ENCODE peak calls at places on chromosomes 5 and 9, in five cellular contexts. R, W, N, I and E are unnamed samples.

GRCh38 chr9:33250458-33250995 is 10.6 kb downstream of the SPINK4 start:
- DNase-seq in R (no peak), I (peak; percentile 4), N (no peak), W (peak; percentile 92), E (no peak)

GRCh38 chr5:98490348-98490747 is 283.1 kb upstream of the RGMB start:
- DNase-seq in R (no peak), W (no peak), N (no peak), I (no peak), E (no peak)

GRCh38 chr5:81513982-81514381 is 120.0 kb upstream of the ACOT12 start:
- DNase-seq in I (peak; percentile 10), R (peak; percentile 34), N (no peak), W (peak; percentile 32), E (no peak)

GRCh38 chr5:69231281-69231680 is 3.4 kb upstream of the CDK7 start:
- DNase-seq in W (no peak), R (no peak), I (no peak), N (no peak), E (no peak)

GRCh38 chr5:56454219-56454862 is 221.2 kb upstream of the ANKRD55 start:
- DNase-seq in I (no peak), R (no peak), N (no peak), W (no peak), E (no peak)

GRCh38 chr5:23820764-23821471 is 313.5 kb downstream of the PRDM9 start:
- DNase-seq in W (peak; percentile 84), I (peak; percentile 44), R (peak; percentile 84), N (peak; percentile 45), E (peak; percentile 62)

GRCh38 chr9:89357331-89358197 is 39.3 kb downstream of the SECISBP2 start:
- DNase-seq in N (no peak), W (no peak), R (no peak), I (no peak), E (no peak)

GRCh38 chr5:163473613-163474243 is 13.3 kb downstream of the HMMR start:
- DNase-seq in W (no peak), N (no peak), I (peak; percentile 42), R (peak; percentile 48), E (peak; percentile 25)

GRCh38 chr5:174271316-174271715 is 225.8 kb downstream of the NSG2 start:
- DNase-seq in R (no peak), W (no peak), N (no peak), I (peak; percentile 59), E (no peak)

GRCh38 chr9:15485836-15486678 is 24.7 kb downstream of the PSIP1 start:
- DNase-seq in I (no peak), R (peak; percentile 51), N (peak; percentile 31), W (peak; percentile 58), E (peak; percentile 29)

GRCh38 chr9:137000177-137000930 is 4.0 kb upstream of the CLIC3 start:
- DNase-seq in N (no peak), W (peak; percentile 59), I (peak; percentile 69), R (no peak), E (no peak)

GRCh38 chr9:128685022-128685332 is 4.0 kb upstream of the SET start:
- DNase-seq in W (no peak), I (no peak), R (no peak), N (no peak), E (no peak)

GRCh38 chr5:102713278-102713677 is 41.8 kb upstream of the PAM start:
- DNase-seq in N (no peak), I (no peak), R (no peak), W (no peak), E (no peak)

GRCh38 chr5:16867585-16867953 is 68.5 kb downstream of the MYO10 start:
- DNase-seq in I (no peak), N (no peak), R (no peak), W (no peak), E (no peak)

GRCh38 chr9:114244570-114244969 is 78.3 kb upstream of the ORM1 start:
- DNase-seq in R (no peak), W (no peak), I (no peak), N (no peak), E (no peak)

GRCh38 chr5:15529821-15530220 is 29.8 kb downstream of the FBXL7 start:
- DNase-seq in N (no peak), R (no peak), I (no peak), W (no peak), E (no peak)

GRCh38 chr5:128536229-128536860 is 1.7 kb downstream of the FBN2 start:
- DNase-seq in N (peak; percentile 76), W (peak; percentile 6), I (no peak), R (no peak), E (peak; percentile 26)

DNA sequence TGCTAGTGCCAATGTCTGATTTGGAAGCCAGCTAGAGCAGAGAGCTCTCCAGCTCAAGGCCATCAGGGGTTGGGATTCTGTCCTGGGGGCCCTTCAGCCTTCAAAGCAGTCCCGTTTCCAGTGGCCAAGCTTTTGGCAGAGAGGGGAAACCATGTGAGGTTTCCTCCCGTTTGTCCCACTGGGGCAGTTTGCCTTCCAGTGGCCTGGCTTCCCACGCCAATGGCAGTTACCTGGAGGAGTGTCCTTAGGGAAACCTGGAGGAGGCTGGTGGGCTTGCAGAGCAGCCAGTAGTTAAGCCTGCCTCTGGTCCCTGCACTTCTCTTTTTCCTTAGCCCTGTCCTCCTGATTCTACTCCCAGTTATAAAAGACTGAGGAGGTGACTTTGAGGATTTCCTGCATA is 37.7 kb downstream of the FGD3 start:
- DNase-seq in I (no peak), W (no peak), R (no peak), N (no peak), E (no peak)
- H3K9me3 ChIP-seq in I (no peaks in the 10 kb centered on the region), W (no peaks in the 10 kb centered on the region), R (peaks cover 20% of the 10 kb centered on the region), N (peaks cover 23% of the 10 kb centered on the region), E (peaks cover 7% of the 10 kb centered on the region)

GRCh38 chr9:21331676-21332402 is 3.4 kb downstream of the KLHL9 start:
- DNase-seq in R (no peak), I (no peak), N (no peak), W (peak; percentile 40), E (no peak)
- TF ChIP-seq EZH2phosphoT487 in R (no peak), I (no peak), N (no peak), W (no peak), E (no peak)

DNA sequence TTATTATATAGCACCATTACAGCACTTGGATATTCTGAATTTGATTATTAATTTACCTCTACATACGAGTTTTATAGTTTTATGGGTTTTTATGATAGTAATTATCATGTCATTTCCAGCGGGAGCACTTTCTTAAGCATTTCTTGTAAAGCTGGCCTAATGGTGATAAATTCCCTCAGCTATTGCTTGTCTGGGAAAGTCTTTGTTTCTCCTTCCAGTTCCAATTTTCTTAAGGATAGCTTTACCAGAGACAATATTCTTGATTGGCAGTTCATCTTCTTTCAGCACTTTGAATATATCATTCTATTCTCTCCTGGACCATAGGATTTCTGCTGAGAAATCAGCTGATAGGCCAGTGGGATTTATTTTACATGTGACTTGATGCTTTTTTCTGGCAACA is 505.4 kb downstream of the TMEM232 start:
- DNase-seq in R (no peak), N (no peak), W (no peak), I (no peak), E (no peak)
- H3K9me3 ChIP-seq in R (peaks cover 3% of the 10 kb centered on the region), N (peaks cover 33% of the 10 kb centered on the region), W (peaks cover 10% of the 10 kb centered on the region), I (no peaks in the 10 kb centered on the region), E (no peaks in the 10 kb centered on the region)

GRCh38 chr9:134067904-134068741 is at the start of gene BRD3:
- DNase-seq in W (peak; percentile 99), R (peak; percentile 85), N (peak; percentile 99), I (peak; percentile 91), E (peak; percentile 97)

GRCh38 chr9:134066923-134067851 is 639 bp downstream of the BRD3 start:
- DNase-seq in R (no peak), I (peak; percentile 17), W (peak; percentile 60), N (peak; percentile 85), E (peak; percentile 68)

GRCh38 chr9:134068742-134069535 is 1.1 kb upstream of the BRD3 start:
- DNase-seq in N (no peak), I (no peak), R (peak; percentile 6), W (peak; percentile 30), E (peak; percentile 10)

GRCh38 chr9:134071149-134071548 is 3.3 kb upstream of the BRD3 start:
- DNase-seq in R (no peak), N (peak; percentile 1), I (no peak), W (no peak), E (no peak)

DNA sequence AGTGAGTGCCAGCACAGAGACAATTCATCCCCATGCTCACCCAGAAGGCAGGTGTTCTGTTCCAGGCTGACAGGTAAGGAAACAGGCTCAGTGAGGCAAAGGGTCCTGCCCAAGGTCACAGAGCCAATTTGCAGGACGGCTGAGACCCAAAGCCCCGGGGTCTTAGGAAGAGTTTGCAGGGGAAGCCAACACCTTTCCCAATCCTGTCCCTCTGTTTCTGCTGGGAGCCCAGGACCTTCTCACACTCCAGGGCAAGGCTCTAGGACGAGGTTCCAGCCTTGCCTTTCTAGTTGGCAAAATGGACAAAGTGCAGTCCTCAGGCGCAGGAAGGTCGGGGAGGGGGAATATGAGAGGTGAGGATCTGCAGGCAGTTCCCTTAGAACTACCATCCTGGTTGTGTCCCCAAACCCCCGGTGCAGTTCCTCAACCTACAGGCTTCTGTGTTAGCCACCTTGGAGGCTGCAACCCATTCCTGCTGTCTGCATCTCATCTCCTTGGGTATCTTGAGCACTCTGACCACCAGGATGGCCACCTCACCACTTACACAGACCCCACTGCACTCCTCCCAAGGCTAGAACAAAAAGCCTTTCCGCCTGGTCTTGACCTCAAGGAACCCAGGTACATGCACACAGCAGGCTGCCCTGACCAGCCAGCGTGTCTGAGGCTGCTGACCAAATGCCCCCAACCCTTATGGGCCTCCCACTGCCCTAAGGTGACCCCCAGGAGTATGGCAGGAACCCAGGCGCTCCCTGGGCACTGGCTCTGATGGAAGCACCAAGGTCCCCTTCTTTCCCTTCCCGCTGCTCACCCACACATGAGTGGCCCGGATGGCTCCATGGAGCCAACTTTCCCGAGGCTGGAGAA is 1.9 kb upstream of the BRD3 start:
- DNase-seq in I (no peak), W (no peak), N (no peak), R (no peak), E (no peak)
- TF ChIP-seq EZH2phosphoT487 in I (no peak), W (no peak), N (no peak), R (no peak), E (no peak)

GRCh38 chr5:18999478-18999877 is 988.5 kb downstream of the CDH18 start:
- DNase-seq in R (no peak), W (no peak), N (no peak), I (no peak), E (no peak)
- H3K9me3 ChIP-seq in R (no peaks in the 10 kb centered on the region), W (no peaks in the 10 kb centered on the region), N (no peaks in the 10 kb centered on the region), I (no peaks in the 10 kb centered on the region), E (no peaks in the 10 kb centered on the region)

GRCh38 chr9:76459691-76460635 is 981 bp downstream of the GCNT1 start:
- DNase-seq in I (peak; percentile 36), W (peak; percentile 86), N (peak; percentile 76), R (peak; percentile 43), E (peak; percentile 60)
- TF ChIP-seq EZH2phosphoT487 in I (no peak), W (no peak), N (no peak), R (no peak), E (no peak)

GRCh38 chr9:107793541-107793940 is 304.0 kb upstream of the KLF4 start:
- DNase-seq in W (no peak), N (no peak), I (no peak), R (no peak), E (no peak)
- H3K9me3 ChIP-seq in W (no peaks in the 10 kb centered on the region), N (no peaks in the 10 kb centered on the region), I (no peaks in the 10 kb centered on the region), R (no peaks in the 10 kb centered on the region), E (no peaks in the 10 kb centered on the region)

GRCh38 chr9:134215395-134215708 is 51.0 kb upstream of the RNU6ATAC start:
- DNase-seq in I (no peak), R (no peak), W (no peak), N (no peak), E (no peak)

GRCh38 chr9:134214766-134215394 is 50.5 kb upstream of the RNU6ATAC start:
- DNase-seq in R (no peak), W (no peak), I (no peak), N (no peak), E (no peak)

GRCh38 chr9:134216449-134216951 is 52.1 kb upstream of the RNU6ATAC start:
- DNase-seq in W (no peak), R (no peak), I (no peak), N (no peak), E (no peak)

GRCh38 chr9:134216961-134217360 is 52.6 kb upstream of the RNU6ATAC start:
- DNase-seq in I (no peak), W (no peak), R (no peak), N (no peak), E (no peak)

GRCh38 chr9:134215709-134216448 is 51.5 kb upstream of the RNU6ATAC start:
- DNase-seq in N (no peak), W (no peak), I (no peak), R (no peak), E (peak; percentile 69)
- TF ChIP-seq EZH2phosphoT487 in N (no peak), W (no peak), I (no peak), R (no peak), E (no peak)